ENCODE peak calls at places on chromosomes 6 and 20, in five cellular contexts. M, J, H, F and D are unnamed samples.

GRCh38 chr6:43070028-43070632 is 6.0 kb upstream of the PTK7 start:
- DNase-seq in J (no peak), H (no peak), F (no peak), M (peak; percentile 76), D (no peak)

GRCh38 chr6:38221236-38221635 is 401.7 kb downstream of the ZFAND3 start:
- DNase-seq in F (no peak), H (no peak), M (no peak), J (no peak), D (no peak)

GRCh38 chr6:3482869-3483268 is 26.0 kb upstream of the SLC22A23 start:
- DNase-seq in J (no peak), F (no peak), H (no peak), M (no peak), D (no peak)

GRCh38 chr6:142985286-142985685 is 40.3 kb upstream of the HIVEP2 start:
- DNase-seq in M (no peak), H (no peak), F (no peak), J (no peak), D (no peak)

GRCh38 chr6:128118401-128118800 is 217.5 kb upstream of the THEMIS start:
- DNase-seq in F (no peak), H (no peak), M (no peak), J (no peak), D (no peak)

GRCh38 chr6:119129148-119129967 is 50.9 kb upstream of the FAM184A start:
- DNase-seq in F (no peak), M (peak; percentile 83), H (peak; percentile 57), J (peak; percentile 44), D (no peak)

GRCh38 chr6:121437861-121438651 is 2.6 kb downstream of the GJA1 start:
- DNase-seq in H (peak; percentile 60), F (no peak), J (no peak), M (peak; percentile 26), D (no peak)

GRCh38 chr6:11025911-11026635 is 18.0 kb downstream of the ELOVL2 start:
- DNase-seq in H (no peak), J (no peak), M (peak; percentile 7), F (no peak), D (no peak)

GRCh38 chr20:46099491-46100287 is 9.9 kb upstream of the NCOA5 start:
- DNase-seq in F (no peak), M (no peak), H (no peak), J (no peak), D (no peak)

GRCh38 chr20:23111307-23111943 is 25.3 kb upstream of the CD93 start:
- DNase-seq in H (no peak), M (no peak), F (no peak), J (no peak), D (no peak)

GRCh38 chr6:16868968-16869367 is 107.7 kb upstream of the ATXN1 start:
- DNase-seq in J (no peak), H (no peak), F (no peak), M (no peak), D (no peak)

GRCh38 chr6:83696674-83697073 is 12.2 kb downstream of the SNAP91 start:
- DNase-seq in F (no peak), M (no peak), H (no peak), J (peak; percentile 77), D (no peak)

GRCh38 chr6:50791900-50792508 is 26.7 kb upstream of the TFAP2B start:
- DNase-seq in M (peak; percentile 78), F (no peak), H (peak; percentile 26), J (peak; percentile 5), D (no peak)

GRCh38 chr6:10695086-10695657 is 400 bp downstream of the PAK1IP1 start:
- DNase-seq in M (no peak), H (no peak), J (no peak), F (no peak), D (no peak)

GRCh38 chr6:113873043-113873667 is 16.0 kb downstream of the MARCKS start:
- DNase-seq in J (no peak), M (peak; percentile 42), F (peak; percentile 53), H (no peak), D (no peak)

GRCh38 chr6:67210450-67210849 is 1424.6 kb upstream of the ADGRB3 start:
- DNase-seq in F (no peak), J (peak; percentile 36), M (peak; percentile 12), H (peak; percentile 23), D (no peak)

GRCh38 chr20:871436-871835 is 37.9 kb downstream of the FAM110A start:
- DNase-seq in H (no peak), J (no peak), M (no peak), F (no peak), D (no peak)

GRCh38 chr6:45387236-45387635 is 9.5 kb upstream of the SUPT3H start:
- DNase-seq in M (no peak), H (peak; percentile 41), F (no peak), J (no peak), D (no peak)

GRCh38 chr6:127924440-127924839 is 23.6 kb upstream of the THEMIS start:
- DNase-seq in M (no peak), J (no peak), F (no peak), H (peak; percentile 49), D (no peak)

GRCh38 chr6:130587778-130588520 is 222.1 kb downstream of the TMEM200A start:
- DNase-seq in H (peak; percentile 73), F (no peak), M (no peak), J (no peak), D (no peak)

GRCh38 chr20:37392441-37393195 is 46.7 kb downstream of the SRC start:
- DNase-seq in H (no peak), M (no peak), F (no peak), J (no peak), D (no peak)

GRCh38 chr6:66970373-66970772 is 1263.3 kb upstream of the EYS start:
- DNase-seq in J (no peak), F (no peak), H (no peak), M (no peak), D (no peak)

GRCh38 chr6:36820700-36821580 is 18.3 kb downstream of the CPNE5 start:
- DNase-seq in F (no peak), M (peak; percentile 62), J (peak; percentile 89), H (peak; percentile 61), D (no peak)

GRCh38 chr20:46356195-46357029 is 48.1 kb upstream of the CDH22 start:
- DNase-seq in H (no peak), J (no peak), F (no peak), M (no peak), D (no peak)

GRCh38 chr6:73511796-73512195 is 9.0 kb downstream of the EEF1A1 start:
- DNase-seq in H (no peak), F (no peak), J (no peak), M (no peak), D (no peak)

GRCh38 chr6:109767961-109768360 is 76.9 kb downstream of the FIG4 start:
- DNase-seq in H (no peak), M (no peak), J (no peak), F (no peak), D (no peak)

GRCh38 chr6:13511913-13512717 is 24.7 kb upstream of the GFOD1 start:
- DNase-seq in J (no peak), H (no peak), F (no peak), M (peak; percentile 19), D (peak; percentile 49)

GRCh38 chr20:35823147-35823546 is 51.3 kb downstream of the PHF20 start:
- DNase-seq in H (peak; percentile 8), F (no peak), J (no peak), M (no peak), D (no peak)

GRCh38 chr20:48525400-48525799 is 302.4 kb downstream of the PREX1 start:
- DNase-seq in M (no peak), F (no peak), J (no peak), H (no peak), D (no peak)

GRCh38 chr6:154156135-154156948 is 117.3 kb downstream of the OPRM1 start:
- DNase-seq in H (peak; percentile 47), F (peak; percentile 40), J (peak; percentile 20), M (peak; percentile 43), D (no peak)
- TF ChIP-seq CTCF in H (peak; percentile 97), F (no peak), J (peak; percentile 98), M (peak; percentile 51), D (peak; percentile 67)

DNA sequence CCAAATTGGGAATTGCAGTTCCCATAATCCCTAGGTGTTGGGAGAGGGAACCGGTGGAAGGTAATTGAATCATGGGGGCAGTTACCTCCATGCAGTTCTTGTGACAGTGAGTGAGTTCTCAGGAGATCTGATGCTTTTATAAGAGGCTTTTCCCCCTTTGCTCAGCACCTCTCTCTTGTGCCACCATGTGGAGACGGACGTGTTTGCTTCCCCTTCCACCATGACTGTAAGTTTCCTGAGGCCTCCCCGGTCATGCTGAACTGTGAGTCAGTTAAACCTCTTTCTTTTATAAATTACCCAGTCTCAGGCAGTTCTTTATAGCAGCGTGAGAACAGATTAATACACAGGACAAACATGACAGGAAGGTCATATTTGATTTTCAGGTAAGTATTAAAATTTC is 25.3 kb upstream of the HECA start:
- DNase-seq in F (no peak), J (no peak), H (peak; percentile 27), M (peak; percentile 41), D (no peak)
- TF ChIP-seq CTCF in F (no peak), J (peak; percentile 40), H (peak; percentile 57), M (peak; percentile 33), D (peak; percentile 55)

GRCh38 chr6:89298680-89299450 is 16.2 kb downstream of the GABRR2 start:
- DNase-seq in M (peak; percentile 35), J (peak; percentile 74), F (no peak), H (peak; percentile 15), D (no peak)

GRCh38 chr6:89297695-89298351 is 17.3 kb downstream of the GABRR2 start:
- DNase-seq in F (no peak), M (peak; percentile 64), J (peak; percentile 99), H (peak; percentile 97), D (peak; percentile 36)

GRCh38 chr6:89301586-89302194 is 13.4 kb downstream of the GABRR2 start:
- DNase-seq in F (no peak), H (no peak), M (no peak), J (no peak), D (no peak)

GRCh38 chr6:89302195-89302770 is 12.8 kb downstream of the GABRR2 start:
- DNase-seq in M (no peak), J (no peak), F (no peak), H (no peak), D (no peak)

DNA sequence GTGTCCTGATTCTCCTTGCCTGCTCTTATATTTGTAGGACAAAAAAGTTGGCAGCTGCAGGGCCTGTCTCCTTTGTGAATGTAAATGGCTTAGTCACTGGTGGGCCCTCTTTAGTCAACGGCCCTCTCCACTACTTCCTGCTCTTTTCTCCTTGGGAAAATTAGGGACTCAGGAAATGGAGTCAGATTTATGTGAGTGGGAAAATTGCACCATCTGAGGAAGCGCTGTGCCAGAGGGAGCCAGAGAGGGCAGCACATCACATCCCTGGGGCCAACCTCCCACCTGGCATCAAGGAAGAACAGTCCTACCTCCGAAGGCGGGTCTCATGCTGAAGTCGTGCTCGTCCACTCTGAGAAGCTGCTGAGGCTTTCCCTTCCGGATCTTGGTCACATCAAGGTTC is 15.6 kb downstream of the GABRR2 start:
- DNase-seq in F (no peak), H (no peak), J (no peak), M (no peak), D (no peak)
- TF ChIP-seq CTCF in F (no peak), H (peak; percentile 44), J (peak; percentile 54), M (no peak), D (no peak)

GRCh38 chr6:2034256-2034655 is 211.1 kb downstream of the GMDS start:
- DNase-seq in H (no peak), M (no peak), J (no peak), F (no peak), D (no peak)

GRCh38 chr6:2038096-2038495 is 207.3 kb downstream of the GMDS start:
- DNase-seq in F (no peak), H (peak; percentile 8), J (no peak), M (no peak), D (no peak)

GRCh38 chr6:2037230-2037926 is 208.0 kb downstream of the GMDS start:
- DNase-seq in M (no peak), H (no peak), F (no peak), J (no peak), D (no peak)

GRCh38 chr6:2035046-2035445 is 210.4 kb downstream of the GMDS start:
- DNase-seq in J (no peak), F (peak; percentile 36), M (no peak), H (no peak), D (no peak)

GRCh38 chr6:2036084-2037023 is 209.1 kb downstream of the GMDS start:
- DNase-seq in M (peak; percentile 8), H (no peak), F (no peak), J (no peak), D (no peak)
- TF ChIP-seq CTCF in M (no peak), H (no peak), F (no peak), J (no peak), D (no peak)